ENCODE peak calls at places on chromosomes 5 and 9, in four cellular contexts. I, A, B and C are unnamed samples.

GRCh38 chr5:36854402-36855140 is 22.0 kb upstream of the NIPBL start:
- DNase-seq in I (no peak), A (no peak), B (no peak), C (no peak)

GRCh38 chr5:119293202-119293829 is 62.5 kb upstream of the TNFAIP8 start:
- DNase-seq in I (no peak), A (no peak), B (no peak), C (no peak)

GRCh38 chr9:2340046-2340760 is 281.4 kb upstream of the VLDLR start:
- DNase-seq in I (no peak), A (no peak), B (no peak), C (no peak)

GRCh38 chr5:99032234-99033013 is 103.6 kb upstream of the CHD1 start:
- DNase-seq in I (peak), A (peak), B (peak), C (no peak)

GRCh38 chr5:169299651-169300467 is 1.1 kb downstream of the SLIT3 start:
- DNase-seq in I (peak), A (peak), B (no peak), C (no peak)

GRCh38 chr5:126970517-126971017 is 59.8 kb downstream of the MARCHF3 start:
- DNase-seq in I (peak), A (peak), B (no peak), C (no peak)

GRCh38 chr9:109182550-109182939 is 15.5 kb upstream of the FRRS1L start:
- DNase-seq in I (no peak), A (no peak), B (no peak), C (no peak)

GRCh38 chr5:131488463-131488862 is 146.6 kb downstream of the RAPGEF6 start:
- DNase-seq in I (peak), A (no peak), B (no peak), C (no peak)

GRCh38 chr9:129709471-129710460 is 43.1 kb downstream of the PTGES start:
- DNase-seq in I (no peak), A (no peak), B (no peak), C (no peak)

GRCh38 chr5:179060116-179061008 is at the start of gene ZNF354C:
- DNase-seq in I (peak), A (peak), B (peak), C (peak)

GRCh38 chr5:176596689-176597416 is 13.1 kb downstream of the GPRIN1 start:
- DNase-seq in I (no peak), A (peak), B (peak), C (peak)

GRCh38 chr5:144538845-144539244 is 368.2 kb downstream of the KCTD16 start:
- DNase-seq in I (no peak), A (no peak), B (no peak), C (no peak)

GRCh38 chr9:87148391-87149237 is 201.3 kb upstream of the GAS1 start:
- DNase-seq in I (peak), A (peak), B (no peak), C (no peak)

GRCh38 chr5:155402927-155403645 is 389.5 kb downstream of the KIF4B start:
- DNase-seq in I (no peak), A (no peak), B (no peak), C (no peak)

GRCh38 chr5:151598984-151599383 is 7.9 kb upstream of the FAT2 start:
- DNase-seq in I (no peak), A (no peak), B (no peak), C (no peak)

GRCh38 chr9:37410969-37411785 is 11.3 kb upstream of the GRHPR start:
- DNase-seq in I (peak), A (no peak), B (no peak), C (no peak)

GRCh38 chr5:115151208-115151805 is 18.4 kb downstream of the TRIM36 start:
- DNase-seq in I (no peak), A (no peak), B (no peak), C (no peak)

GRCh38 chr5:113236536-113237308 is 198.1 kb downstream of the TSSK1B start:
- DNase-seq in I (no peak), A (no peak), B (no peak), C (no peak)

GRCh38 chr9:122176916-122177315 is 17.2 kb downstream of the MORN5 start:
- DNase-seq in I (no peak), A (no peak), B (no peak), C (no peak)

GRCh38 chr9:86795047-86795437 is 152.3 kb downstream of the GAS1 start:
- DNase-seq in I (peak), A (no peak), B (no peak), C (no peak)

GRCh38 chr5:128378196-128378595 is 159.8 kb downstream of the FBN2 start:
- DNase-seq in I (no peak), A (no peak), B (no peak), C (no peak)

GRCh38 chr5:84191296-84191695 is 193.4 kb downstream of the EDIL3 start:
- DNase-seq in I (peak), A (no peak), B (no peak), C (no peak)

GRCh38 chr5:136308396-136308795 is 56.9 kb downstream of the TRPC7 start:
- DNase-seq in I (no peak), A (no peak), B (no peak), C (no peak)

GRCh38 chr9:72154468-72155281 is 5.4 kb downstream of the GDA start:
- DNase-seq in I (no peak), A (no peak), B (no peak), C (no peak)

GRCh38 chr5:9924614-9925013 is 294.5 kb upstream of the TAS2R1 start:
- DNase-seq in I (peak), A (peak), B (no peak), C (no peak)

GRCh38 chr5:146079695-146080361 is 25.5 kb downstream of the PLAC8L1 start:
- DNase-seq in I (peak), A (no peak), B (no peak), C (no peak)

GRCh38 chr5:78328585-78329173 is 31.7 kb upstream of the SCAMP1 start:
- DNase-seq in I (peak), A (no peak), B (no peak), C (no peak)

GRCh38 chr9:95031711-95032461 is 285.6 kb downstream of the FANCC start:
- DNase-seq in I (no peak), A (no peak), B (no peak), C (no peak)

GRCh38 chr9:104118916-104119315 is 24.8 kb downstream of the SMC2 start:
- DNase-seq in I (no peak), A (no peak), B (no peak), C (no peak)

GRCh38 chr5:4941957-4942830 is 197.9 kb upstream of the ADAMTS16 start:
- DNase-seq in I (no peak), A (peak), B (no peak), C (no peak)